ENCODE peak calls at places on chromosomes 1 and 21, in four cellular contexts. Z is HCT116, S is suprapubic skin, H is heart right ventricle. L is an unnamed sample. For H3K4me1, the result is how much of the 10 kb centered on the place peaks cover.

GRCh38 chr1:6385673-6386191 is 7.8 kb downstream of the ACOT7 start:
- DNase-seq in S (no peak), H (no peak), Z (peak), L (peak)

GRCh38 chr1:245105042-245105441 is 49.7 kb upstream of the KIF26B start:
- DNase-seq in H (no peak), Z (no peak), S (no peak), L (no peak)

GRCh38 chr1:235920596-235921375 is 54.1 kb upstream of the LYST start:
- DNase-seq in H (no peak), S (no peak), Z (no peak), L (peak)

GRCh38 chr1:53062731-53063591 is 948 bp downstream of the PODN start:
- DNase-seq in Z (no peak), H (no peak), S (no peak), L (no peak)

GRCh38 chr1:205049479-205049878 is 6.5 kb downstream of the CNTN2 start:
- DNase-seq in S (no peak), H (no peak), Z (no peak), L (no peak)

GRCh38 chr1:210582186-210582981 is 253.7 kb downstream of the HHAT start:
- DNase-seq in S (no peak), H (no peak), Z (no peak), L (no peak)

GRCh38 chr1:26161408-26162219 is 2.7 kb downstream of the FAM110D start:
- DNase-seq in H (peak), Z (no peak), S (no peak), L (no peak)

GRCh38 chr21:46297311-46298082 is 11.4 kb downstream of the YBEY start:
- DNase-seq in S (no peak), H (peak), Z (no peak), L (no peak)

GRCh38 chr1:110350360-110350759 is 11.2 kb downstream of the RBM15 start:
- DNase-seq in Z (no peak), H (no peak), S (no peak), L (no peak)

GRCh38 chr1:110346690-110347089 is 7.5 kb downstream of the RBM15 start:
- DNase-seq in H (no peak), S (no peak), Z (no peak), L (no peak)

GRCh38 chr1:110348771-110349170 is 9.6 kb downstream of the RBM15 start:
- DNase-seq in Z (no peak), S (no peak), H (no peak), L (no peak)

GRCh38 chr1:110347182-110347893 is 8.2 kb downstream of the RBM15 start:
- DNase-seq in Z (no peak), H (no peak), S (no peak), L (no peak)

GRCh38 chr1:110348050-110348449 is 8.9 kb downstream of the RBM15 start:
- DNase-seq in S (no peak), Z (no peak), H (no peak), L (no peak)
- H3K4me1 ChIP-seq in S (under half), Z (under half), H (half or more), L (under half)

DNA sequence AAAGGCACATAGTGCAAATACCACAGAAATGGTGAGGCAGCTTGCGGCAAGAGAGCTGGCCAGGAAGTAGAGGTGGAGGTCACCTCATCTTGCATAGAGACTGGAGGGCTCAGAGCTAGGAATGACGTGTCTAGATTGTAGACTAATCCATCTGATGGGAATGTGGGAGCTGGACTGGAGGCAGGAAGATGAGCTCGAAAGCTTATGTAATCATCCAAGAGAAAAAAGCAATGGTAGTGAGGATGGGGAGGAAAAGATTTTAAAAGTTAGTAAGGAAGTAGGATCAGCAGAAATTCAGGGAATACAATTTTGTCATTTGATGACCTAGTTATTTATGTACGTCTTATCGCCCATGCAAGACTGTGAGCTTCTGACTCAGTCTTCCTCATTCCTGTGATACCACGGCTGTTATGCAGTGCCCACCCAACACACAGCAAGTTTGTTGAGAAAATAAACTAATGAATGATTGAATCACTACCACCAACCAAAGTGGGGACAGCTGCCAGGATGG is 123.9 kb downstream of the RRAGC start:
- DNase-seq in H (no peak), Z (no peak), S (no peak), L (peak)
- H3K27ac ChIP-seq in H (no peak), Z (no peak), S (no peak), L (no peak)

GRCh38 chr1:222654849-222655248 is 37.0 kb downstream of the MIA3 start:
- DNase-seq in S (no peak), Z (no peak), H (peak), L (no peak)
- TF ChIP-seq CTCF in S (no peak), Z (no peak), H (no peak), L (no peak)

DNA sequence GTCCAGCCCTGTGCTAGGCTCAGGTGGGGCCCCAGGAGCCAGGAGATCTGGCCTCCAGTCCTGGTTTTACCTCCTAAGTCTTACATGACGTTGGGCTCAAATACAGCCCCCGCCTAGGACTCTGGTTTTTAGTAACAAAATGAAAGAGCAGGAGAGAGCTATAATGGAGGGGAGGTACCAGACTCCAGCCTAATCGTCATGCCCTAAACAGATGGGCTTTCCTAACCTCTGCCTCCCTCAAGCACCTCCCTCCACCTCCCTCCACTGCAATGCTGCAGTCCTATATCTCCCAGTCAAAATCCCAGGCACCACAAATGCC is 28.6 kb downstream of the TTC39A start:
- DNase-seq in S (no peak), H (no peak), Z (no peak), L (no peak)
- H3K4me1 ChIP-seq in S (under half), H (under half), Z (under half), L (under half)

DNA sequence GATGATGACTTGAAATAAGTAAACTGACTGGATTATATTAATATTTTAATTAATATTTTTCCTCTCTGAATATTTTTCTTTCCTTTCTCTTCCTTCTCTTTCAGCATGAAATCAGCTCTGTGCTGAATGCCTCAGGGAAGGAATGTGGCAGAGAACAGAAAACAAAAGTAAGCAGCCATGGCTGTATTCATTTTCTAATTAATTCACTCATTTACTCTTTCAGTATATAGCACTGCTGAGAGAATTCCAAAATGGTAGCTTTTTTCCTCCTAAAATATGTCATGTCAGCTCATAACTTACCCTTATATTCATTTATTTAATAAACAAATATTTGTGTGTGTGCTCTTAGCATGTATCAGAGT is 522.5 kb downstream of the PTPRC start:
- DNase-seq in H (no peak), S (no peak), Z (no peak), L (no peak)
- H3K27ac ChIP-seq in H (no peak), S (no peak), Z (no peak), L (no peak)

L was measured in foreskin keratinocyte.